ENCODE peak calls at places on chromosomes 16 and 17, in nine cellular contexts. Q, W, L, S, P, H, V, M and E are unnamed samples.
A peak's percentile ranks its signal among the peaks of the same experiment; 100 is the strongest.

GRCh38 chr16:26816885-26817571 is 249.7 kb upstream of the C16orf82 start:
- DNase-seq in Q (no peak), H (no peak), P (no peak), S (no peak), M (peak; percentile 23), V (peak; percentile 40), W (no peak), L (no peak), E (peak; percentile 40)

GRCh38 chr17:10513284-10514067 is 4.9 kb downstream of the MYH1 start:
- DNase-seq in H (no peak), L (no peak), Q (no peak), P (no peak), V (no peak), S (no peak), M (no peak), W (no peak), E (peak; percentile 89)

GRCh38 chr16:86387461-86388440 is 122.6 kb upstream of the FOXF1 start:
- DNase-seq in M (peak; percentile 94), H (no peak), S (no peak), W (no peak), Q (no peak), V (peak; percentile 96), L (no peak), P (no peak), E (peak; percentile 98)

GRCh38 chr16:89009343-89010209 is 32.6 kb upstream of the CBFA2T3 start:
- DNase-seq in Q (no peak), W (no peak), S (peak; percentile 25), L (no peak), M (no peak), V (no peak), H (no peak), P (no peak), E (no peak)

GRCh38 chr16:89358030-89359005 is 132.0 kb downstream of the ANKRD11 start:
- DNase-seq in L (no peak), P (no peak), Q (no peak), S (no peak), W (no peak), H (peak; percentile 12), V (no peak), M (no peak), E (no peak)

GRCh38 chr16:27771201-27771910 is 221.4 kb downstream of the KATNIP start:
- DNase-seq in V (no peak), S (no peak), Q (no peak), H (no peak), W (no peak), M (no peak), P (no peak), L (no peak), E (no peak)

GRCh38 chr17:72476575-72476986 is 355.8 kb downstream of the SOX9 start:
- DNase-seq in V (no peak), Q (no peak), H (no peak), W (no peak), S (no peak), L (no peak), P (no peak), M (no peak), E (no peak)

GRCh38 chr17:35313875-35314409 is 59.5 kb downstream of the SLFN11 start:
- DNase-seq in V (no peak), Q (peak; percentile 79), M (no peak), L (peak; percentile 22), S (peak; percentile 37), P (no peak), H (no peak), W (no peak), E (no peak)

GRCh38 chr16:30438835-30439234 is 6.8 kb downstream of the SEPHS2 start:
- DNase-seq in Q (no peak), M (no peak), W (no peak), S (no peak), L (no peak), V (no peak), H (no peak), P (no peak), E (no peak)

GRCh38 chr16:69840975-69841374 is 78.8 kb downstream of the WWP2 start:
- DNase-seq in H (no peak), P (no peak), M (no peak), W (no peak), S (peak; percentile 69), V (no peak), Q (no peak), L (no peak), E (no peak)
- TF ChIP-seq CTCF in H (no peak), P (no peak), M (no peak), W (no peak), S (no peak), V (no peak), Q (no peak), L (no peak), E (no peak)

GRCh38 chr17:73785466-73785865 is 141.2 kb upstream of the SDK2 start:
- DNase-seq in P (peak; percentile 61), S (no peak), Q (no peak), W (no peak), V (no peak), H (no peak), L (no peak), M (no peak), E (no peak)

GRCh38 chr17:73784015-73784603 is 139.9 kb upstream of the SDK2 start:
- DNase-seq in W (no peak), H (no peak), L (no peak), M (no peak), P (no peak), S (no peak), Q (no peak), V (no peak), E (no peak)

GRCh38 chr17:73783382-73783766 is 139.1 kb upstream of the SDK2 start:
- DNase-seq in V (no peak), H (no peak), P (no peak), Q (no peak), L (no peak), W (no peak), M (no peak), S (no peak), E (no peak)

GRCh38 chr17:73782231-73782630 is 138.0 kb upstream of the SDK2 start:
- DNase-seq in S (no peak), H (no peak), M (no peak), W (no peak), Q (no peak), L (no peak), P (no peak), V (no peak), E (no peak)

GRCh38 chr17:73782641-73783381 is 138.6 kb upstream of the SDK2 start:
- DNase-seq in S (peak; percentile 53), H (no peak), L (no peak), Q (no peak), V (no peak), W (no peak), M (no peak), P (peak; percentile 82), E (no peak)
- TF ChIP-seq CTCF in S (no peak), H (no peak), L (no peak), Q (no peak), V (no peak), W (peak; percentile 42), M (no peak), P (peak; percentile 83), E (no peak)

GRCh38 chr17:4554441-4554996 is 665 bp downstream of the MYBBP1A start:
- DNase-seq in H (no peak), M (no peak), Q (no peak), P (no peak), V (no peak), W (no peak), S (no peak), L (peak; percentile 31), E (no peak)

GRCh38 chr17:4556996-4557395 is 1.8 kb upstream of the MYBBP1A start:
- DNase-seq in V (no peak), H (no peak), Q (no peak), S (peak; percentile 3), P (no peak), L (no peak), M (no peak), W (no peak), E (no peak)

GRCh38 chr17:4555863-4556646 is 871 bp upstream of the MYBBP1A start:
- DNase-seq in L (peak; percentile 21), V (no peak), Q (no peak), W (no peak), M (no peak), P (no peak), H (no peak), S (peak; percentile 29), E (no peak)

GRCh38 chr17:4553669-4554068 is 1.5 kb downstream of the MYBBP1A start:
- DNase-seq in S (no peak), M (no peak), Q (no peak), P (no peak), H (no peak), W (no peak), L (no peak), V (no peak), E (no peak)

DNA sequence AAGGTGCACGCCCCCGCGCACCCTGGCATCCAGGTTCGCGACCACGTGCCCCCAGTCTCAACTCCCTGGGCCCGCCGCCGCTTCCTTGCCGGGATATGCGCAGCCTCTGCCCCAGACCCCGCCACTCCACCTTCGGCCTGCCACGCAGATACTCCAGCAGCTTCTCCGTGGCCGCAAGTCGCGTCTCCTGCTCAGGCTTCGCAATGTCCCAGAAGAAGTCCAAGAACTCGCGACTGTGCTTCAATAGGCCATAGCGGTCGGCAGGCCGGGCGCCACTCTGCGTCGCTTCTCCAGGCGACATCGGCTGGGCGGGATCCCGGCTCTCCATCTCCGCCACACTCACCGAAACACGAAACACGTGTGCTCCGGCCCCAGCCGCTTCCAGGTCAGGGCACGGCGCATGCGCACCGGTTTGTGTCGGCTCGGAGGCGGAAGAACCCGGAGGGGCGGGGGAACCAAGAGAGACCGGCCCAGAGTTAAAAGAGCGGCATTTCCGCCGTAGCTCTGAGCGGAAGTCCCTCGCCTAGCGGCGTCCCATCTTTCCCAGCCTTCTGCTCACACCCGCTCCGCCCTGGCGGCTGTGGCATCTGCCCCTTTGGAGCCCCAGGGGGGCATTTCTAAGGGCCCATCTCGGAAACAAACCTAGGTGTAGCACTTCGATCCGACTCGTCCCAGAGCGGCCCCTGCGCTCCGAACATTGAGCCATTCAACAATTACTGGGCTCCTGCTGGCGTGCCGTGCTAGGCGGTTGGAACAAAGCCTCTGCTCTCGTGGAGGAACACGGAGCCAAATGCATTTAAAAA is at the start of gene MYBBP1A:
- DNase-seq in P (peak; percentile 97), L (peak; percentile 96), Q (peak; percentile 98), W (peak; percentile 60), M (peak; percentile 92), H (peak; percentile 94), V (peak; percentile 92), S (peak; percentile 98), E (peak; percentile 93)
- TF ChIP-seq CTCF in P (peak; percentile 23), L (no peak), Q (peak; percentile 52), W (no peak), M (no peak), H (no peak), V (no peak), S (no peak), E (peak; percentile 43)

GRCh38 chr17:20225162-20226115 is 216.3 kb downstream of the SPECC1 start:
- DNase-seq in Q (no peak), L (no peak), W (no peak), P (no peak), M (no peak), H (no peak), S (no peak), V (no peak), E (no peak)
- TF ChIP-seq CTCF in Q (no peak), L (no peak), W (peak; percentile 35), P (peak; percentile 16), M (no peak), H (no peak), S (no peak), V (peak; percentile 28), E (no peak)

DNA sequence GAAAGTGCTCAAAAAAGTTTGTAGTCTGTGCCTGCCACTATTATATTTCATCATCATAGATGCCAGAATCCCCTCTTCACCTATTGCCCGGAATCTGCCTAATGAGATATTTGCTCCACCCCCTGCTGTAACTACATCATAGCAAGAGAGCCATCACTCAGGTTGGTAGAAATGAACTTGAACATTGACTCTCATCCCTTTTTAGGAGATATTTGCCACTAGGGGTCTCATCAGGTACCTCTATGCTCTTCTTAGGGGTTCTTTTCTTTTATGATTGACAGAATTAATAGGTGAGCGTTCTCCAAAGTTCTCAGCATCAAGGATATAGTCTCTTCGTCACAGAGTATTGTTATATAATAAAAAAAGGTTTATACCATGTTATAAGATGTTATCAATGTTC is 20.0 kb downstream of the ANKS4B start:
- DNase-seq in H (no peak), M (no peak), S (no peak), L (no peak), Q (no peak), P (no peak), W (no peak), V (no peak), E (no peak)
- TF ChIP-seq CTCF in H (no peak), M (no peak), S (no peak), L (no peak), Q (no peak), P (no peak), W (no peak), V (no peak), E (no peak)